ENCODE peak calls at places on chromosomes 11 and 22, in four cellular contexts. R is left ventricle myocardium inferior, I is right atrium auricular region, L is psoas muscle. Z is an unnamed sample. For H3K4me1, the result is how much of the 10 kb centered on the place peaks cover.

GRCh38 chr11:6876914-6877313 is 489 bp downstream of the OR10A4 start:
- DNase-seq in I (no peak), R (no peak), L (no peak), Z (no peak)

GRCh38 chr11:24386551-24387404 is 110.1 kb upstream of the LUZP2 start:
- DNase-seq in I (no peak), L (no peak), R (no peak), Z (no peak)

GRCh38 chr11:133384731-133385130 is 147.6 kb downstream of the OPCML start:
- DNase-seq in R (no peak), L (no peak), I (no peak), Z (no peak)

GRCh38 chr22:18070556-18071306 is 7.1 kb upstream of the PEX26 start:
- DNase-seq in I (no peak), R (no peak), L (no peak), Z (no peak)

GRCh38 chr11:45724145-45724544 is 58.7 kb upstream of the CHST1 start:
- DNase-seq in L (no peak), R (no peak), I (no peak), Z (no peak)

GRCh38 chr22:47422736-47423135 is 660.3 kb downstream of the TBC1D22A start:
- DNase-seq in L (no peak), I (no peak), R (no peak), Z (no peak)

GRCh38 chr11:119207300-119207570 is 1.1 kb downstream of the CBL start:
- DNase-seq in R (no peak), L (no peak), I (no peak), Z (no peak)

GRCh38 chr22:50571264-50572175 is 6.7 kb downstream of the CPT1B start:
- DNase-seq in R (no peak), L (no peak), I (no peak), Z (no peak)

GRCh38 chr22:38997518-38997917 is 15.4 kb downstream of the APOBEC3B start:
- DNase-seq in I (no peak), L (no peak), R (no peak), Z (no peak)

GRCh38 chr11:47852053-47852452 is 3.9 kb upstream of the NUP160 start:
- DNase-seq in R (no peak), L (no peak), I (no peak), Z (no peak)

GRCh38 chr11:47857485-47858168 is 9.5 kb upstream of the NUP160 start:
- DNase-seq in L (no peak), R (no peak), I (no peak), Z (no peak)

GRCh38 chr11:47856186-47856585 is 8.0 kb upstream of the NUP160 start:
- DNase-seq in I (no peak), R (no peak), L (no peak), Z (no peak)

GRCh38 chr11:47858169-47858543 is 10.0 kb upstream of the NUP160 start:
- DNase-seq in L (no peak), I (no peak), R (no peak), Z (no peak)

DNA sequence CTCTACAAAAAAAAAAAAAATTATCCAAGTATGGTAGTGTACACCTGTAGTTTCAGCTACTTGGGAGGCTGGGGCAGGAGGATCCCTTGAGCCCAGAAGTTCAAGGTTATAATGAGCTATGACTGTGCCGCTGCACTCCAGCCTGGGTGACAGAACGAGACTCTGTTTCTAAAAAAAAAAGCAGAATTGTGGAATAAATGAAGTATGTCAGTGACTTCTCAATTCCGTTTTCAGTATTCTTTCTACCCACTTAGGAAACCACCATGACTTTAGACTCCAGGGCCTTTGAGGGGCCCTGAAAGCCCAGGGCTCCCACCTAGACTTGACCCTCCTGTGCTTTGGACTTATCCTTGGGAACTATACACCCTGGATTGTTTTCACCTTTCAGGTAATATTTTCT is 6.5 kb upstream of the NUP160 start:
- DNase-seq in I (no peak), L (no peak), R (no peak), Z (no peak)
- H3K27ac ChIP-seq in I (no peak), L (no peak), R (no peak), Z (no peak)

GRCh38 chr11:74023291-74023690 is 14.4 kb upstream of the UCP3 start:
- DNase-seq in R (no peak), I (no peak), L (no peak), Z (no peak)
- H3K4me1 ChIP-seq in R (under half), I (under half), L (under half), Z (under half)

GRCh38 chr11:114280696-114281095 is 15.5 kb upstream of the NNMT start:
- DNase-seq in I (no peak), R (peak), L (peak), Z (peak)
- TF ChIP-seq CTCF in I (peak), R (peak), L (peak), Z (peak)

DNA sequence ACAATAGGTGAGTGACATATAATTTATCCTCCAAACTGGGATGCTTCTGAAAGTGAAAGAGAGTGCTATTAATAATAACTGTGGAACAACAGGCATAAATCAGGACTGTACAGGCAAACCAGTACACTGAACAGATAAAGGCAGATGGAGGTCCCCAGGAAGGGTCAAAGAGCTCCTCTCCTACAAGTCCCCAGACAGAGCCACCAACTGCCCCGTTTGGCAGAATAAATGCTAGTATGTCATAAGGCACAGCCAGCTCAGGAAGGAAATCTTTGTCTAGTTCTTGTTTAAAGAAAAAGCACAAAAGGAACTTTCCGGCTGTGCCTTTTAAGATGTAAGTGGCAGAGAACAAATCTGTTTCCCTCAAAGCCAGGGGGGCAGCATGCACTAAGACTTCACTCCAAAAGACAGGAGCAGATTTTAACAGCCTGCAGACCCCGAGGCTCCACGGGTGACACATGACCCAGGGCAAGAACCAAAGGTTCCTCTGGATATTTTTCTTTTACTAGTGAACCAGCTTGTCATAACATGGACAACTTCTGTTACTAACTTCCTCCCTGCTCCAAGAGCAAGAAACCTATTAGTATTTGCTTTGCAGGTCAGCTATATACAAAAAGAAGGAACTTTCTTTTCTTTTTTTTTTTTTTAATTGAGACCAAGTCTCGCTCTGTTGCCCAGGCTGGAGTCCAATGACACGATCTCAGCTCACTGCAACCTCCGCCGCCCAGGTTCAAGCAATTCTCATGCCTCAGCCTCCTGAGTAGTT is 50.2 kb downstream of the MYH9 start:
- DNase-seq in L (no peak), I (no peak), R (no peak), Z (no peak)
- H3K27ac ChIP-seq in L (peak), I (peak), R (peak), Z (peak)

GRCh38 chr22:23155143-23155542 is 9.9 kb downstream of the RAB36 start:
- DNase-seq in L (no peak), I (no peak), R (no peak), Z (no peak)

GRCh38 chr22:23153994-23154393 is 8.7 kb downstream of the RAB36 start:
- DNase-seq in R (no peak), I (no peak), L (no peak), Z (peak)

GRCh38 chr22:23156286-23156685 is 11.0 kb downstream of the RAB36 start:
- DNase-seq in R (no peak), I (no peak), L (no peak), Z (no peak)

GRCh38 chr22:23154461-23154860 is 9.2 kb downstream of the RAB36 start:
- DNase-seq in I (no peak), R (no peak), L (no peak), Z (no peak)

GRCh38 chr22:23155831-23156230 is 10.6 kb downstream of the RAB36 start:
- DNase-seq in I (no peak), L (no peak), R (no peak), Z (no peak)
- H3K4me1 ChIP-seq in I (under half), L (under half), R (under half), Z (half or more)

GRCh38 chr11:64767344-64768299 is 7.8 kb upstream of the PYGM start:
- DNase-seq in I (peak), L (peak), R (peak), Z (peak)
- TF ChIP-seq CTCF in I (peak), L (peak), R (peak), Z (peak)